ENCODE peak calls at places on chromosomes 7 and 10, in nine cellular contexts. Y is fibroblast of lung; T is uterus; I is naive thymus-derived CD4-positive, alpha-beta T cell; R is right lobe of liver; B is testis; W is esophagus muscularis mucosa; G is CD4-positive, alpha-beta memory T cell; V is adrenal gland. C is an unnamed sample.

GRCh38 chr7:143419880-143420279 is 11.2 kb upstream of the EPHA1 start:
- DNase-seq in W (no peak), T (no peak), I (no peak), R (no peak), V (no peak), Y (no peak), B (no peak), G (no peak), C (no peak)

GRCh38 chr10:106107711-106108110 is 1056.8 kb downstream of the SORCS1 start:
- DNase-seq in V (no peak), I (no peak), G (no peak), B (no peak), T (no peak), W (no peak), R (no peak), Y (no peak), C (no peak)

GRCh38 chr10:47008769-47009168 is 97.5 kb downstream of the PTPN20 start:
- DNase-seq in Y (peak; percentile 31), V (no peak), B (no peak), W (no peak), G (no peak), T (no peak), R (no peak), I (no peak), C (no peak)

GRCh38 chr7:30732606-30733005 is 19.3 kb upstream of the INMT start:
- DNase-seq in G (no peak), B (no peak), V (no peak), Y (no peak), W (no peak), I (no peak), R (no peak), T (no peak), C (no peak)

GRCh38 chr10:122152544-122152943 is 118.6 kb upstream of the BTBD16 start:
- DNase-seq in I (no peak), G (no peak), W (peak; percentile 95), Y (peak; percentile 67), T (peak; percentile 65), R (no peak), V (peak; percentile 49), B (no peak), C (peak; percentile 53)

GRCh38 chr7:105838273-105839141 is 37.9 kb downstream of the ATXN7L1 start:
- DNase-seq in B (no peak), W (peak; percentile 14), G (no peak), R (no peak), I (no peak), Y (peak; percentile 85), V (no peak), T (peak; percentile 37), C (peak; percentile 81)

GRCh38 chr7:115289966-115290365 is 368.1 kb downstream of the MDFIC start:
- DNase-seq in V (no peak), I (no peak), W (no peak), G (no peak), B (no peak), R (no peak), T (no peak), Y (peak; percentile 66), C (no peak)

GRCh38 chr10:3169738-3170137 is 2.8 kb downstream of the PITRM1 start:
- DNase-seq in R (no peak), B (no peak), V (peak; percentile 40), W (no peak), G (no peak), T (no peak), I (no peak), Y (no peak), C (peak; percentile 58)

GRCh38 chr10:359762-360161 is 224.5 kb downstream of the ZMYND11 start:
- DNase-seq in V (no peak), R (no peak), W (no peak), Y (no peak), G (no peak), I (no peak), B (no peak), T (no peak), C (no peak)

GRCh38 chr7:69457912-69458491 is 140.3 kb upstream of the AUTS2 start:
- DNase-seq in I (no peak), V (peak; percentile 18), T (no peak), G (no peak), W (no peak), R (peak; percentile 69), B (peak; percentile 30), Y (peak; percentile 79), C (no peak)

GRCh38 chr7:135167360-135167759 is 3.1 kb downstream of the CYREN start:
- DNase-seq in I (no peak), G (no peak), W (no peak), V (no peak), B (no peak), Y (no peak), T (no peak), R (no peak), C (no peak)

GRCh38 chr7:7786595-7786994 is 68.2 kb upstream of the RPA3 start:
- DNase-seq in W (no peak), G (no peak), V (no peak), B (no peak), I (no peak), Y (no peak), T (no peak), R (no peak), C (no peak)

GRCh38 chr7:7792089-7792488 is 73.7 kb upstream of the RPA3 start:
- DNase-seq in B (no peak), Y (no peak), T (no peak), G (no peak), V (no peak), W (no peak), I (no peak), R (no peak), C (no peak)

GRCh38 chr7:7791523-7791922 is 73.1 kb upstream of the RPA3 start:
- DNase-seq in G (no peak), I (no peak), Y (no peak), W (no peak), T (no peak), V (no peak), B (no peak), R (no peak), C (no peak)

GRCh38 chr7:7790041-7790751 is 71.8 kb upstream of the RPA3 start:
- DNase-seq in V (no peak), T (no peak), R (no peak), Y (no peak), I (no peak), G (no peak), B (no peak), W (no peak), C (no peak)

DNA sequence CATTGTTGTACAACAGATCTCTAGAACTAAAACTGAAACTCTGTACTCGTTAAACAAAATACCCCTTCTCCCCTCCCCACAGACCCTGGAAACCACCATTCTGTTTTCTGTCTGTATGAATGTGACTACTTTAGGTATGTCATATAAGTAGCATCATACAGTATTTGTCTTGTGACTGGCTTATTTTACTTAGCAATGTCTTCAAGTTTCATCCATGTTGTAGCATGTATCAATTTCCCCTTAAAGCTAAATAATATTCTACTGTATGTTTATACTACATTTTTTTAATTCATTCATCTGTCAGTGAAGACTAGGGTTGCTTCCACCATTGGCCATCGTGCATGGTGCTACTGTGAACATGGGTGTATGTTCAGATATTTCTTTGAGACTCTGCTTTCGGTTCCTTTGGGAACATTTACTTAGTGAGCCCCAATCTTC is 71.2 kb upstream of the RPA3 start:
- DNase-seq in B (no peak), Y (no peak), G (no peak), I (no peak), V (no peak), R (no peak), T (no peak), W (no peak), C (no peak)
- H3K27ac ChIP-seq in B (no peak overlapping the region), Y (no peak overlapping the region), G (no peak overlapping the region), I (no peak overlapping the region), V (no peak overlapping the region), R (no peak overlapping the region), T (no peak overlapping the region), W (no peak overlapping the region), C (no peak overlapping the region)

GRCh38 chr7:44735403-44736165 is 13.1 kb upstream of the ZMIZ2 start:
- DNase-seq in Y (peak; percentile 98), R (no peak), B (no peak), G (peak; percentile 36), I (no peak), W (no peak), T (no peak), V (no peak), C (peak; percentile 42)
- H3K4me1 ChIP-seq in Y (peaks cover 5% of the 10 kb centered on the region), R (no peaks in the 10 kb centered on the region), B (no peaks in the 10 kb centered on the region), G (peaks cover 7% of the 10 kb centered on the region), I (peaks cover 3% of the 10 kb centered on the region), W (no peaks in the 10 kb centered on the region), T (no peaks in the 10 kb centered on the region), V (no peaks in the 10 kb centered on the region), C (peaks cover 9% of the 10 kb centered on the region)

DNA sequence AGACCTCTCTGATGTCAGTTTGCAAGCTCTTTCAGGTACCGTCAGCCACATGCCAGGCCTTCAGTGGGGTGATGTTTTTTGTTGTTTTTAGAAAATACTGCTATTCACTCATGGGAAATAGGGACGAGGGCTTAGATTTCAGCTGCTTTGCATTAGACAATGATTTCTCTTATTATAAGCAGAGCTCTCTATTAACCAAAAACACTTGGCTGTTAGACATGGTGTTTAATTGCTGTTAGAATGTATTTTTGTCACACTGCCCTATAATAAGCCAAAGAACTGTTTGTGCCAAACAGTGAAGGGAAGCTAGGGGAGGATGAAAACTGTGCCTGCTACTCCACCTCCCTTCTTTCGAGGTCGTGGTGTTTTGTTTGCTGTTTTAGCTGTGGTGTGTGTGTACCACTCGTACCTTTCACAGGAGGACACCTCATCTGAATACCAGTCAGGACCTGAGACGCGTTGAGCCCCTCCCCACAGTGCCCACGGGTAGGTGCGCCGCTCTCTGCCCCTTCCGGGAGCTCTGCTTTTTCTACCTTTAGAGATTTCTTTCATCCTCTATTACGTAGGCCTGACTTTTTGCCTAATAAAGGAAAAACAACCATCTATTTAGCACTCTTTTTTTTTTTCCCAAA is 57.9 kb downstream of the CUX1 start:
- DNase-seq in G (no peak), B (no peak), Y (no peak), T (no peak), R (no peak), W (no peak), V (no peak), I (no peak), C (no peak)
- H3K27ac ChIP-seq in G (no peak overlapping the region), B (no peak overlapping the region), Y (no peak overlapping the region), T (peak overlapping the region; percentile 63), R (no peak overlapping the region), W (no peak overlapping the region), V (no peak overlapping the region), I (no peak overlapping the region), C (no peak overlapping the region)

GRCh38 chr7:155426543-155427410 is 31.2 kb upstream of the EN2 start:
- DNase-seq in G (no peak), I (no peak), Y (peak; percentile 2), V (no peak), R (no peak), B (no peak), W (no peak), T (no peak), C (no peak)

GRCh38 chr7:155429651-155430050 is 28.3 kb upstream of the EN2 start:
- DNase-seq in Y (no peak), B (no peak), I (no peak), V (no peak), R (no peak), G (no peak), T (no peak), W (no peak), C (no peak)

GRCh38 chr7:155425946-155426345 is 32.0 kb upstream of the EN2 start:
- DNase-seq in G (no peak), W (no peak), R (no peak), I (no peak), T (no peak), Y (no peak), V (no peak), B (no peak), C (no peak)

GRCh38 chr7:155428171-155428834 is 29.6 kb upstream of the EN2 start:
- DNase-seq in Y (no peak), I (no peak), V (no peak), W (no peak), T (no peak), R (no peak), G (no peak), B (no peak), C (no peak)

GRCh38 chr7:155427411-155428038 is 30.4 kb upstream of the EN2 start:
- DNase-seq in G (no peak), T (no peak), R (no peak), Y (no peak), V (no peak), B (no peak), W (no peak), I (no peak), C (no peak)
- H3K4me1 ChIP-seq in G (no peaks in the 10 kb centered on the region), T (no peaks in the 10 kb centered on the region), R (no peaks in the 10 kb centered on the region), Y (no peaks in the 10 kb centered on the region), V (no peaks in the 10 kb centered on the region), B (no peaks in the 10 kb centered on the region), W (no peaks in the 10 kb centered on the region), I (no peaks in the 10 kb centered on the region), C (no peaks in the 10 kb centered on the region)

C was measured in SJCRH30.